ENCODE peak calls at places on chromosomes 4 and X, in four cellular contexts. O is esophagus squamous epithelium, I is GM13976, C is ovary. U is an unnamed sample.

GRCh38 chr4:139509727-139510410 is 46.1 kb downstream of the SETD7 start:
- DNase-seq in O (no peak), I (no peak), C (no peak), U (no peak)

GRCh38 chr4:147236806-147237205 is 244.1 kb upstream of the EDNRA start:
- DNase-seq in O (no peak), C (no peak), I (no peak), U (no peak)

GRCh38 chr4:132818091-132818490 is 331.0 kb upstream of the PCDH10 start:
- DNase-seq in I (no peak), C (no peak), O (no peak), U (no peak)

GRCh38 chr4:105369988-105370387 is 103.9 kb downstream of the PPA2 start:
- DNase-seq in C (no peak), O (no peak), I (no peak), U (no peak)

GRCh38 chrX:71542411-71542810 is 9.5 kb downstream of the OGT start:
- DNase-seq in O (no peak), I (no peak), C (no peak), U (no peak)

GRCh38 chr4:188624370-188624769 is 485.1 kb downstream of the TRIML1 start:
- DNase-seq in O (no peak), C (no peak), I (no peak), U (no peak)

GRCh38 chrX:2672084-2672483 is 19.0 kb upstream of the CD99 start:
- DNase-seq in C (no peak), I (no peak), O (no peak), U (no peak)

GRCh38 chr4:31518796-31519250 is 798.7 kb downstream of the PCDH7 start:
- DNase-seq in O (no peak), C (no peak), I (no peak), U (no peak)

GRCh38 chr4:55666535-55666934 is 30.4 kb upstream of the NMU start:
- DNase-seq in I (no peak), O (no peak), C (no peak), U (no peak)

GRCh38 chr4:43471950-43472349 is 579.4 kb downstream of the GRXCR1 start:
- DNase-seq in O (no peak), C (no peak), I (no peak), U (no peak)

GRCh38 chr4:86596802-86597201 is 2.7 kb downstream of the PTPN13 start:
- DNase-seq in O (no peak), I (no peak), C (no peak), U (no peak)

GRCh38 chrX:140776320-140776719 is 66.8 kb downstream of the LINC00632 start:
- DNase-seq in C (no peak), O (no peak), I (no peak), U (no peak)

DNA sequence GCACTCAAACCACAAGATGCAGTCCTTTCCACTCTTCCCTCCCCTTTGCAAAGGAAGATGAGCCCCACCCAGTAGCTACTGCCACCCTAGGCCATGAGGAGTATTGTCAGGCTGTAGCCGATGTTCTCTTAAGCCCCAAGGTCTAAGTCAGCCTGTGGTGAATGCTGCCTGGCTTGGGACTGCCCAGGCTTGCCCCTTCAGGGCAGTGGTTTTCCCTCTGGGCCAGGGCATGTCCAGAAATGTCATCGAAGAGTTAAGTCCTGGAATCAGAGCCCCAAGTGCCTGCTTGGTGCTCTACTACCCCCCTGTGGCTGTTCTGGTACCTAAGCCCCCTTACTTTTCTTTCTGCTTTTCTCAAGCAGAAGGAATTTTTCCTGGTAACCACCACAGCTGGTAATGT is 11.8 kb upstream of the PGK1 start:
- DNase-seq in O (no peak), C (no peak), I (no peak), U (peak; percentile 34)
- TF ChIP-seq CTCF in O (peak; percentile 39), C (no peak), I (peak; percentile 19), U (peak; percentile 64)

GRCh38 chrX:37686348-37686736 is 751 bp downstream of the XK start:
- DNase-seq in O (no peak), C (no peak), I (no peak), U (no peak)

GRCh38 chrX:37685452-37686347 is at the start of gene XK:
- DNase-seq in C (peak; percentile 19), I (peak; percentile 34), O (no peak), U (peak; percentile 58)

GRCh38 chrX:37684918-37685317 is 673 bp upstream of the XK start:
- DNase-seq in I (no peak), O (no peak), C (no peak), U (no peak)

GRCh38 chrX:37684426-37684825 is 1.2 kb upstream of the XK start:
- DNase-seq in C (no peak), O (no peak), I (no peak), U (no peak)

DNA sequence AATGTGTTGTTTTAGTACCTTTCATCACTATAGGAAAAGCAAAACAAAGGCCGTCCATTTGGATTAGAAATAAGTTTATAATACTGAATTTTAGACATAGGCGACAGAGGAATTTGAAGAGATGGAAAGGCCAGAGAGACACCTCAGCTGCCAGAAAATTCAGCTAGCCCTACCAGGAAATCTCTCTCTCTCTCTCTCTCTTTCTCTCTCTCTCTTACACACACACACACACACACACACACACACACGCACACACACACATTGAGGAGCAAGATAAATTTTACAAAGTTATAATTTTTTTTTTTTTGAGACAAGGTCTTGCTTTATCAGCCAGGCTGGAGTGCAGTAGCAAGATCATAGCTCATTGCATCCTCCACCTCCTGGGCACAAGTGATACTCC is 1.4 kb downstream of the XK start:
- DNase-seq in O (no peak), I (no peak), C (no peak), U (no peak)
- TF ChIP-seq CTCF in O (no peak), I (no peak), C (no peak), U (no peak)

GRCh38 chrX:57285001-57285400 is 1.5 kb upstream of the FAAH2 start:
- DNase-seq in I (no peak), O (no peak), C (no peak), U (no peak)

GRCh38 chrX:57286507-57287251 is at the start of gene FAAH2:
- DNase-seq in I (peak; percentile 24), O (no peak), C (no peak), U (peak; percentile 56)

GRCh38 chrX:57282568-57282967 is 3.9 kb upstream of the FAAH2 start:
- DNase-seq in O (no peak), I (no peak), C (no peak), U (no peak)
- TF ChIP-seq CTCF in O (peak; percentile 19), I (no peak), C (no peak), U (no peak)

GRCh38 chr4:161823450-161823849 is 340.4 kb downstream of the FSTL5 start:
- DNase-seq in O (no peak), I (no peak), C (no peak), U (no peak)
- TF ChIP-seq CTCF in O (no peak), I (no peak), C (no peak), U (no peak)

DNA sequence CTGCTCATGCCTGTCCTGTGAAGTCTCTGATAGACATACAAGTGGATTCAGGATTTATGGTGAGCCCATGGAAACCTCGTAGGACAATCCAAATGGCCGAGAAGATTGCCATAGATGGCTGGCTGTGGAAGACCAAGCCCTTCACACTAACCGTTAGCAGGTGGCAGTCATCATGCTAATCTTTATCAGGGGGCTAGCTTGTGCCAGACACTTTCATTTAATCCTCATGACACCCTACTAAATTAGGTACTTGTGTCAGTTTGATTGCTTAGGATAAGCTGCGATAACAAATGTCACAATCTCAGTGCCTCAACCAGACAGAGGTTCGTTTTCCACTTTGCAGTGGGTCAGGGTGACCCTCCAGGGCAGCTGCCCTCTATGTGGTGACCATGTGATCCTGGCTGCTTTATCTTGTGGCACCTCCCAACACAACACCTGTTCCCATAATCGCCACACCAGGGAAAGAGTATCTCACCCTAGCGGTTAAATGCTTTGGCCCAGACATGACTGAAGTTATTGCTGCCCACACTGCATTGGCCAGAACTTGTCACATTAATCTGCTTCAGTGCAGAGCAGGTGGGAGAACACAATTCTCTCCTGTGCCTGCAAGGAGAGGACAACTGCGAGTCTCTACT is 60.8 kb downstream of the REPS2 start:
- DNase-seq in C (no peak), I (peak; percentile 21), O (no peak), U (no peak)
- TF ChIP-seq CTCF in C (no peak), I (no peak), O (no peak), U (no peak)